ENCODE peak calls at places on chromosomes 13 and 19, in eight cellular contexts. R is stimulated activated CD8-positive, alpha-beta memory T cell treated with anti-CD3 and anti-CD28 coated beads, Interleukin-15, amount 100 ng/mL, for 1 hour; Q is HFF-Myc; E is activated CD8-positive, alpha-beta memory T cell treated with anti-CD3 and anti-CD28 coated beads for 1 hour; U is Caki2; P is lower lobe of right lung; L is OCI-LY7; B is stimulated activated CD4-positive, alpha-beta T cell treated with anti-CD3 and anti-CD28 coated beads, Interleukin-12 subunit alpha, Interleukin-12 subunit beta, amount 100 ng/mL, for 48 hours. A is an unnamed sample.

GRCh38 chr13:59458908-59459579 is 704.7 kb downstream of the DIAPH3 start:
- DNase-seq in U (no peak), R (no peak), B (no peak), L (no peak), Q (peak), E (no peak), P (no peak), A (no peak)

GRCh38 chr13:30895773-30896172 is 10.3 kb upstream of the MEDAG start:
- DNase-seq in R (no peak), P (no peak), E (no peak), L (no peak), B (no peak), Q (no peak), U (no peak), A (no peak)

GRCh38 chr13:86559915-86560314 is 760.7 kb upstream of the SLITRK6 start:
- DNase-seq in R (no peak), P (no peak), U (no peak), Q (no peak), E (no peak), L (no peak), B (no peak), A (no peak)

GRCh38 chr19:35205733-35206323 is 22.7 kb downstream of the FAM187B start:
- DNase-seq in B (no peak), P (no peak), Q (no peak), R (no peak), E (no peak), U (no peak), L (peak), A (no peak)

GRCh38 chr13:35714588-35714987 is 238.1 kb upstream of the MAB21L1 start:
- DNase-seq in R (no peak), B (no peak), U (no peak), Q (no peak), L (no peak), P (no peak), E (no peak), A (no peak)

GRCh38 chr13:111397202-111397880 is 76.9 kb downstream of the TEX29 start:
- DNase-seq in L (no peak), E (no peak), U (no peak), B (no peak), Q (no peak), R (no peak), P (no peak), A (no peak)

GRCh38 chr13:94706854-94707399 is 5.4 kb downstream of the SOX21 start:
- DNase-seq in E (no peak), B (no peak), Q (no peak), R (no peak), P (no peak), L (no peak), U (no peak), A (no peak)

GRCh38 chr13:65468628-65469027 is 1761.5 kb downstream of the PCDH9 start:
- DNase-seq in Q (no peak), E (no peak), R (no peak), U (no peak), L (no peak), P (no peak), B (no peak), A (no peak)

GRCh38 chr19:10390652-10391286 is 10.4 kb upstream of the TYK2 start:
- DNase-seq in Q (no peak), U (no peak), E (peak), P (peak), B (peak), R (no peak), L (peak), A (no peak)

GRCh38 chr13:110713981-110714797 is 689 bp downstream of the ING1 start:
- DNase-seq in P (peak), E (peak), L (peak), U (peak), B (peak), Q (no peak), R (peak), A (no peak)

GRCh38 chr13:68490594-68490993 is 1260.5 kb upstream of the PCDH9 start:
- DNase-seq in R (no peak), B (no peak), P (no peak), L (no peak), U (no peak), E (no peak), Q (no peak), A (no peak)

GRCh38 chr19:14440049-14440448 is 6.9 kb downstream of the PKN1 start:
- DNase-seq in R (peak), Q (no peak), L (peak), B (peak), E (peak), U (no peak), P (peak), A (no peak)

GRCh38 chr13:113576597-113576996 is 8.0 kb upstream of the TFDP1 start:
- DNase-seq in L (no peak), U (no peak), Q (no peak), E (no peak), R (no peak), P (no peak), B (no peak), A (no peak)

GRCh38 chr13:51057001-51057400 is 54.1 kb downstream of the C13orf42 start:
- DNase-seq in P (no peak), R (no peak), U (no peak), E (no peak), Q (no peak), L (no peak), B (no peak), A (no peak)

GRCh38 chr19:33177417-33177976 is 16.6 kb upstream of the LRP3 start:
- DNase-seq in R (peak), E (peak), U (no peak), P (no peak), Q (no peak), L (no peak), B (no peak), A (peak)

GRCh38 chr19:42436006-42436405 is 6.7 kb downstream of the CXCL17 start:
- DNase-seq in U (no peak), E (no peak), Q (peak), R (no peak), P (no peak), L (no peak), B (no peak), A (no peak)

A was measured in chondrocyte.